ENCODE peak calls at places on chromosomes 5 and 9, in nine cellular contexts. T is ovary, M is endodermal cell, R is SK-N-SH, D is OCI-LY7, B is adrenal gland, U is aorta, O is hepatocyte, I is tibial artery. L is an unnamed sample. For H3K9me3, the result is how much of the 10 kb centered on the place peaks cover.

GRCh38 chr9:20256284-20256948 is 365.9 kb downstream of the MLLT3 start:
- DNase-seq in T (no peak), M (no peak), R (no peak), D (no peak), B (no peak), U (no peak), O (no peak), I (no peak), L (no peak)

GRCh38 chr5:150757087-150757649 is 1.6 kb downstream of the DCTN4 start:
- DNase-seq in T (no peak), M (no peak), R (no peak), D (no peak), B (no peak), U (no peak), O (no peak), I (no peak), L (no peak)

GRCh38 chr5:140595538-140595937 is 30.9 kb downstream of the SLC35A4 start:
- DNase-seq in T (no peak), M (no peak), R (no peak), D (no peak), B (peak), U (no peak), O (peak), I (no peak), L (no peak)

GRCh38 chr9:81871695-81872094 is 56.5 kb upstream of the SPATA31D4 start:
- DNase-seq in T (no peak), M (no peak), R (no peak), D (no peak), B (no peak), U (no peak), O (no peak), I (no peak), L (no peak)

GRCh38 chr5:94693043-94693822 is 74.8 kb downstream of the SLF1 start:
- DNase-seq in T (no peak), M (no peak), R (peak), D (peak), B (no peak), U (no peak), O (peak), I (no peak), L (no peak)

GRCh38 chr9:85723220-85723619 is 18.5 kb downstream of the AGTPBP1 start:
- DNase-seq in T (no peak), M (peak), R (no peak), D (no peak), B (no peak), U (no peak), O (peak), I (no peak), L (peak)

GRCh38 chr5:109253262-109253661 is 156.5 kb downstream of the PJA2 start:
- DNase-seq in T (no peak), M (no peak), R (no peak), D (no peak), B (no peak), U (no peak), O (no peak), I (no peak), L (no peak)

GRCh38 chr9:121333950-121334773 is 35.9 kb downstream of the STOM start:
- DNase-seq in T (no peak), M (no peak), R (no peak), D (no peak), B (no peak), U (no peak), O (no peak), I (no peak), L (no peak)

GRCh38 chr5:174493536-174493935 is 230.8 kb upstream of the MSX2 start:
- DNase-seq in T (no peak), M (no peak), R (peak), D (no peak), B (no peak), U (no peak), O (no peak), I (no peak), L (no peak)

GRCh38 chr9:136545065-136545965 is 533 bp downstream of the NOTCH1 start:
- DNase-seq in T (no peak), M (peak), R (peak), D (peak), B (no peak), U (peak), O (peak), I (no peak), L (peak)

GRCh38 chr5:177588413-177588909 is 3.5 kb upstream of the TMED9 start:
- DNase-seq in T (no peak), M (no peak), R (no peak), D (no peak), B (no peak), U (peak), O (peak), I (no peak), L (no peak)

GRCh38 chr9:121674952-121675351 is 23.5 kb downstream of the DAB2IP start:
- DNase-seq in T (no peak), M (peak), R (no peak), D (no peak), B (no peak), U (no peak), O (peak), I (no peak), L (no peak)

GRCh38 chr9:13568851-13569618 is 289.5 kb upstream of the MPDZ start:
- DNase-seq in T (no peak), M (peak), R (no peak), D (no peak), B (no peak), U (no peak), O (peak), I (no peak), L (no peak)

GRCh38 chr5:93452255-93452654 is 128.8 kb downstream of the NR2F1-AS1 start:
- DNase-seq in T (no peak), M (no peak), R (no peak), D (no peak), B (no peak), U (no peak), O (no peak), I (no peak), L (no peak)

GRCh38 chr9:105046907-105047651 is 119.1 kb upstream of the ABCA1 start:
- DNase-seq in T (no peak), M (no peak), R (peak), D (no peak), B (no peak), U (no peak), O (peak), I (no peak), L (no peak)

GRCh38 chr5:68395844-68396523 is 180.4 kb downstream of the PIK3R1 start:
- DNase-seq in T (no peak), M (no peak), R (no peak), D (no peak), B (no peak), U (no peak), O (peak), I (no peak), L (no peak)

GRCh38 chr5:72071906-72072305 is 35.4 kb upstream of the MAP1B start:
- DNase-seq in T (no peak), M (no peak), R (no peak), D (no peak), B (no peak), U (no peak), O (no peak), I (no peak), L (no peak)

GRCh38 chr5:31471040-31471439 is 60.9 kb downstream of the DROSHA start:
- DNase-seq in T (no peak), M (no peak), R (no peak), D (no peak), B (no peak), U (no peak), O (no peak), I (no peak), L (no peak)

GRCh38 chr5:139997276-139997675 is 45.8 kb downstream of the NRG2 start:
- DNase-seq in T (no peak), M (no peak), R (no peak), D (no peak), B (no peak), U (no peak), O (no peak), I (no peak), L (no peak)

GRCh38 chr9:20351715-20352114 is 270.6 kb downstream of the MLLT3 start:
- DNase-seq in T (no peak), M (no peak), R (peak), D (no peak), B (no peak), U (no peak), O (no peak), I (no peak), L (no peak)

GRCh38 chr5:65924366-65925093 is 1.8 kb upstream of the ERBIN start:
- DNase-seq in T (no peak), M (no peak), R (peak), D (peak), B (peak), U (no peak), O (no peak), I (no peak), L (no peak)

GRCh38 chr5:141742866-141743651 is 61.0 kb upstream of the ARAP3 start:
- DNase-seq in T (no peak), M (peak), R (no peak), D (peak), B (no peak), U (no peak), O (peak), I (no peak), L (no peak)

GRCh38 chr5:41875121-41875520 is 4.9 kb upstream of the OXCT1 start:
- DNase-seq in T (no peak), M (no peak), R (no peak), D (no peak), B (no peak), U (no peak), O (no peak), I (no peak), L (no peak)

GRCh38 chr5:1212271-1212670 is 10.9 kb downstream of the SLC6A19 start:
- DNase-seq in T (no peak), M (no peak), R (no peak), D (no peak), B (no peak), U (peak), O (no peak), I (no peak), L (peak)
- H3K9me3 ChIP-seq in T (under half), M (under half), R (under half), D (under half), B (under half), U (under half), O (under half), I (under half), L (under half)

GRCh38 chr5:12384005-12384404 is 479.8 kb upstream of the CTNND2 start:
- DNase-seq in T (no peak), M (no peak), R (no peak), D (no peak), B (no peak), U (no peak), O (no peak), I (no peak), L (no peak)
- H3K9me3 ChIP-seq in T (under half), M (under half), R (under half), D (under half), B (under half), U (under half), O (under half), I (under half), L (under half)

GRCh38 chr5:84688566-84688965 is 303.9 kb upstream of the EDIL3 start:
- DNase-seq in T (no peak), M (no peak), R (no peak), D (no peak), B (no peak), U (no peak), O (no peak), I (no peak), L (no peak)
- H3K9me3 ChIP-seq in T (under half), M (under half), R (under half), D (under half), B (under half), U (under half), O (under half), I (under half), L (under half)

GRCh38 chr9:96766199-96766598 is 11.7 kb downstream of the ZNF510 start:
- DNase-seq in T (no peak), M (no peak), R (no peak), D (no peak), B (no peak), U (no peak), O (no peak), I (no peak), L (no peak)

GRCh38 chr9:96769989-96770388 is 7.9 kb downstream of the ZNF510 start:
- DNase-seq in T (no peak), M (no peak), R (no peak), D (no peak), B (no peak), U (no peak), O (no peak), I (no peak), L (no peak)

GRCh38 chr9:96771124-96771523 is 6.8 kb downstream of the ZNF510 start:
- DNase-seq in T (no peak), M (no peak), R (no peak), D (no peak), B (no peak), U (no peak), O (no peak), I (no peak), L (no peak)
- H3K9me3 ChIP-seq in T (under half), M (half or more), R (under half), D (half or more), B (under half), U (under half), O (half or more), I (half or more), L (under half)

DNA sequence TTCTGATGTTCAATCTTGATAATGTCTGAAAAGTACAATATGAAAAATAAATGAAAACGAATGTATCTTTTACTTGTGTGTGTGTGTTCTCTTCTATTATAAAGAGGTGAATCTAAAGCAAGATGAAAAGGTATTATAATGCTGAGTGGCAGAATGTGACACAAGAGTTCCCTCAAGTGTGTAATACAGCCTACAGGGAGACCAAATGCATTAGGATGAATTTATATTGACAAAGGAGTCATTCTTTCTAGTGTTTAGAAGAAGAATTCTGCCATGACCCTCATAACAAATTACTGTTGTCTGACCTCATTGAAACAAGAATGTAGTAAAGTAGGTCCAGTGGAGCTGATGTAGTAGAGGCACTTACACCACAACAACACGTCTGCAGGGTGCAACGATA is 1119.0 kb upstream of the CDH10 start:
- DNase-seq in T (no peak), M (no peak), R (no peak), D (no peak), B (no peak), U (no peak), O (no peak), I (no peak), L (no peak)
- H3K9me3 ChIP-seq in T (under half), M (under half), R (under half), D (under half), B (under half), U (under half), O (under half), I (under half), L (under half)

GRCh38 chr5:1431896-1432295 is 13.3 kb downstream of the SLC6A3 start:
- DNase-seq in T (no peak), M (no peak), R (no peak), D (no peak), B (no peak), U (peak), O (no peak), I (peak), L (no peak)
- H3K9me3 ChIP-seq in T (under half), M (under half), R (under half), D (under half), B (under half), U (under half), O (under half), I (under half), L (under half)

GRCh38 chr9:9174358-9174757 is 1374.8 kb upstream of the DMAC1 start:
- DNase-seq in T (no peak), M (no peak), R (no peak), D (no peak), B (no peak), U (no peak), O (no peak), I (no peak), L (no peak)
- H3K9me3 ChIP-seq in T (under half), M (under half), R (under half), D (under half), B (under half), U (under half), O (under half), I (under half), L (under half)

GRCh38 chr5:7908317-7908716 is 39.4 kb downstream of the MTRR start:
- DNase-seq in T (no peak), M (no peak), R (no peak), D (no peak), B (no peak), U (no peak), O (no peak), I (no peak), L (no peak)

GRCh38 chr5:7916171-7916804 is 47.3 kb downstream of the MTRR start:
- DNase-seq in T (no peak), M (no peak), R (no peak), D (no peak), B (no peak), U (no peak), O (no peak), I (no peak), L (no peak)

GRCh38 chr5:7907612-7908011 is 38.7 kb downstream of the MTRR start:
- DNase-seq in T (no peak), M (no peak), R (no peak), D (no peak), B (no peak), U (no peak), O (no peak), I (no peak), L (no peak)

DNA sequence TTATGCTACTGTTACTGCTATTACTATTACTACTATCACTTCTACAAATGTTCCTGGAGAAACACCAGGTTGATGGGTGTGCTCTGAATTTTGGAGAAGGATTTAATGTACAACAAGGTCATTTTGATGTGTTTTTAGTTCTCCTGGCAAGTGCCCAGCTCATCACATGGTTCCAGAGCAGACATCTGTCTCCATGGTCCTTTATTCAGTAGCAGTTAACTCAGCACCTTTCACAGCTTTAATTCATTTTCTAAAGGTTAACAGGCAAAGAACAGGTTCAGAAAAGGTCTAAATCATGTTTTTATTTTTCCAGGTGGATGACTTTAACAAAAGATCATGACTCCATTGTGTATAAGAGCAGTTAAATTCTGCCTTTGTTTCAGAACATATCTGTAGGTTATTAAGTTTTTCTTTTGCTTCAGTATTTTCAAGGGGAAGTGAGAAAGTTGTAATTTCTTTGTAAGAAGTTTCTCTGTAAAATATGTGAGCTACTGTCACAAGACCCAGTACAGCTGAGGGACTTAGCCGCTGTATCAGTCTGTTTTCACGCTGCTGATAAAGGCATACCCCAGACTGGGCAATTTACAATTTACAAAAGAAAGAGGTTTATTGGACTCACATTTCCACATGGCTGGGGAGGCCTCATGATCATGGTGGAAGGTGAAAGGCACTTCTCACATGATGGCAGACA is 41.9 kb downstream of the MTRR start:
- DNase-seq in T (no peak), M (no peak), R (no peak), D (no peak), B (no peak), U (no peak), O (no peak), I (no peak), L (no peak)
- H3K9me3 ChIP-seq in T (under half), M (under half), R (under half), D (under half), B (under half), U (under half), O (under half), I (under half), L (under half)

GRCh38 chr9:21906213-21906612 is 88.0 kb downstream of the CDKN2A start:
- DNase-seq in T (no peak), M (no peak), R (no peak), D (no peak), B (no peak), U (no peak), O (no peak), I (no peak), L (no peak)
- H3K9me3 ChIP-seq in T (under half), M (under half), R (under half), D (under half), B (under half), U (under half), O (under half), I (half or more), L (under half)

DNA sequence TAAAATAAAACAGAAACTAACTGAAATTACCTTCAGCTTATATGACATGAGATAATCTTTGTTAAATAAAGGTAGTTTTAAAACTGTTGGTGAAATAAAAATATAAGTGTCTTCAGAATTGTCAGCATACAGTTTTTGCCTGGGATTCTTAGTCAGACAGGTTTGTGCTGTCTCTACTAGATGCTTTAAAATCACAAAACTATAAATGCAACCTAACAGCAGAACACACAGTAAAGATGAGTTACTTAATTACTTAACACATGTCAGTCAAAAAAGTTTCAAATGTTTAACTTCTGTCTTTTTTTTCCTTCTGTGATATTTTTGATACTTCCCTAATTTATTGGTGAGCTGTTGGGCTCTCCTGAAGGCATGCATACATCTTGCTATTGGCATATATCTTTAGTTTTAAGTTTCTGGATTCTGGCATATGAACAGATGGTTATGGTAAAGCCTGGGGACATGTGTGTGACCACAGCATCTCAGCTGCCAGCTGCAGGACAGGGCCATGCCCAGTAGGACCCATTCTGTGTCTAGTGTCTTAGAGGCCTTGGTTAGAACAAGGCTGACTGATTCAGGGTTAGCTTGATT is 231.1 kb upstream of the NUDT12 start:
- DNase-seq in T (no peak), M (no peak), R (no peak), D (no peak), B (no peak), U (no peak), O (no peak), I (no peak), L (no peak)
- H3K9me3 ChIP-seq in T (under half), M (half or more), R (under half), D (under half), B (under half), U (under half), O (under half), I (under half), L (under half)